ENCODE peak calls at places on chromosomes 4 and X, in six cellular contexts. U, F, T, Q, D and I are unnamed samples. For H3K9me2, the result is how much of the 10 kb centered on the place peaks cover.

GRCh38 chr4:118973295-118973694 is 84.6 kb downstream of the SYNPO2 start:
- DNase-seq in T (no peak), F (no peak), Q (no peak), U (peak), D (no peak), I (no peak)

GRCh38 chrX:110748256-110748811 is 47.3 kb downstream of the CHRDL1 start:
- DNase-seq in D (no peak), F (no peak), U (no peak), Q (no peak), T (no peak), I (peak)

GRCh38 chr4:25065451-25065850 is 34.7 kb upstream of the LGI2 start:
- DNase-seq in D (no peak), T (no peak), U (no peak), Q (no peak), F (no peak), I (no peak)

GRCh38 chrX:93695981-93696380 is 22.0 kb downstream of the FAM133A start:
- DNase-seq in D (no peak), T (no peak), F (no peak), Q (no peak), U (no peak), I (no peak)

GRCh38 chrX:105821471-105822081 is 763 bp upstream of the NRK start:
- DNase-seq in D (no peak), Q (no peak), T (no peak), F (no peak), U (peak), I (no peak)

GRCh38 chr4:78058591-78059523 is 1.7 kb downstream of the FRAS1 start:
- DNase-seq in T (peak), F (peak), U (peak), D (no peak), Q (no peak), I (no peak)

GRCh38 chr4:150367326-150367725 is 214.6 kb upstream of the MAB21L2 start:
- DNase-seq in D (no peak), T (no peak), F (no peak), Q (no peak), U (no peak), I (no peak)

GRCh38 chr4:98838977-98839618 is 89.8 kb downstream of the EIF4E start:
- DNase-seq in F (no peak), D (no peak), Q (peak), U (peak), T (peak), I (no peak)

DNA sequence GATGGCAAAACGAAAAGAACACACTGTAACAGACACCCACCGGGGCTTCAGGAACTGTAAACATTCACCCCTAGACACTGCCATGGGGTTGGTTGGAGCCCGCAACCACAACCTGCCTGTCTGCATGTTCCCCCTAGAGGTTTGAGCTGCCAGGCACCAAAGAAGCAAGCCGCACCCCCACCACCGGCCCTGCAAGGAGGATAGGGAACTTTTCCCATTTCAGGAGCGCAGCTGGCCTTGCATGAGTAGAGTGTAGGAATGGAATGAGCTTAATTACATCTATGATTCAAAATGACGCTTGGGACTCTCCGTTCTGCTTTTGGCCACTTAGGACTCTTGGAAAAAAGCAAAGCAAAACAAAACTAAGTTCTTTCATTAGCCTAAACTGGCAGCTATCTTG is 243.6 kb upstream of the CTSO start:
- DNase-seq in T (no peak), U (no peak), F (no peak), Q (no peak), D (no peak), I (no peak)
- H2AFZ ChIP-seq in T (no peak), U (no peak), F (no peak), Q (no peak), D (no peak), I (no peak)

GRCh38 chr4:3235581-3235980 is 13.4 kb upstream of the MSANTD1 start:
- DNase-seq in U (no peak), F (no peak), Q (no peak), T (no peak), D (no peak), I (no peak)

GRCh38 chr4:3236326-3236878 is 12.6 kb upstream of the MSANTD1 start:
- DNase-seq in F (no peak), D (no peak), T (no peak), U (no peak), Q (no peak), I (no peak)

GRCh38 chr4:3237711-3238560 is 11.0 kb upstream of the MSANTD1 start:
- DNase-seq in U (no peak), F (no peak), T (no peak), Q (no peak), D (no peak), I (no peak)

GRCh38 chr4:3238721-3239120 is 10.2 kb upstream of the MSANTD1 start:
- DNase-seq in F (no peak), T (no peak), D (no peak), U (no peak), Q (no peak), I (no peak)

DNA sequence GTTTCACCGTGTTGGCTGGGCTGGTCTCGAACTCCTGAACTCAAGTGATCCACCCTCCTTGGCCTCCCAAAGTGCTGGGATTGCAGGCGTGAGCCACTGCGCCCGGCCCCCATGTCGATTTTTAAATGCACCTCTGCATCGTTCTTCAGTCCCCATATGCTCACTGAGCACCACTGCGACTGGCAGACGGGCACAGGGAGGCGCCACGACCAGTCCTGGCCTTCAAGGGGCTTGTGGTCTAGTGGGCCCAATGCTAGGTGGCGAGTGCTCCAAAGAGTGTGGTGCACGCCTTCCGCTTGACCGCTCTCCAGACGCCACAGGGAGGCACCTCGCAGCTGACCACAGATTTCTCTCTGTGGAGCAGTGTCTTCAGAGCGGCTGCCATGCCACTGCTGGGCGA is 11.7 kb upstream of the MSANTD1 start:
- DNase-seq in Q (no peak), U (no peak), D (no peak), F (no peak), T (no peak), I (no peak)
- H3K9me2 ChIP-seq in Q (under half), U (under half), D (under half), F (under half), T (under half), I (under half)

GRCh38 chr4:100106982-100107381 is 83.3 kb downstream of the DDIT4L start:
- DNase-seq in U (no peak), D (no peak), Q (no peak), T (no peak), F (peak), I (no peak)
- H2AFZ ChIP-seq in U (no peak), D (no peak), Q (no peak), T (no peak), F (no peak), I (no peak)

GRCh38 chrX:12548341-12548740 is 242.9 kb upstream of the PRPS2 start:
- DNase-seq in F (no peak), D (no peak), Q (no peak), U (no peak), T (no peak), I (no peak)
- H3K9me2 ChIP-seq in F (under half), D (under half), Q (under half), U (under half), T (under half), I (under half)

GRCh38 chr4:1590244-1590643 is 93.9 kb downstream of the FAM53A start:
- DNase-seq in D (no peak), T (no peak), F (no peak), Q (no peak), U (no peak), I (no peak)
- H2AFZ ChIP-seq in D (no peak), T (no peak), F (no peak), Q (no peak), U (no peak), I (no peak)

DNA sequence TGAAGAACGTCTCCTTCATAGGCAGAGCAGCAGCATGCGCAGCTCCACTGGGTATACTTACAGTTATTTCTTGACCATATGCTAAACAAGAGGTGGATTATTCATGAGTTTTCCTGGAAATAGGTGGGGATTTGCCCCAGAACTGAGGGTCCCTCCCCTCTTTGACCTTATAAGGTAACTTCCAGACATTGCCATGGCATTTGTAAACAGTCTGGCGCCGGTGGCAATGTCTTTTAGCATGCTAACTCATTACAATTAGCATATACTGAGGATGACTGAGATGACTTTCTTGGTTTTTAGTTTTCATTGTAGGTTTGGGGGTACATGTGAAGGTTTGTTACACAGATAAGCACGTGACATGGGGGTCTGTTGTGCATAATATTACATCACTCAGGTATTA is 97.3 kb downstream of the MTNR1A start:
- DNase-seq in Q (no peak), D (no peak), U (no peak), F (no peak), T (no peak), I (no peak)
- H3K9me2 ChIP-seq in Q (under half), D (under half), U (under half), F (under half), T (under half), I (under half)

DNA sequence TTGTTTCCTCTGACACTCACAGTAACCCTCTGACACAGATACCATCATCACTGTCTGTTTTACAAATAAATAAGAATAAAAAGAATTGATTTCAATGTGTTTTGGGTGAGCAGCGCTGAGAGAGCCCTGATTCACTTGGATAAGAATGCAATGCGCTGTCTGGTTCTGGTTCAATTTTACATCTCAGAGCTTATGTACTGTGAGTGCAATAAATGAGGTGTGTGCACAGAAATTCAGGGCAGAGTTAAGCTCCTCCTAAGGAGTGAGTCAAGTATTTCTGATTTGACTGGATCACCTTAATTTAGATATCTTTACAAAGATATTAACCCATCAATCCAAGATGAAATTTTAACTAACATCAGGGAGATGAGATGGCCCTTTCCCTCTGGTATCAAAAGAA is 11.2 kb downstream of the FAM9C start:
- DNase-seq in T (no peak), U (no peak), D (no peak), Q (no peak), F (no peak), I (no peak)
- H2AFZ ChIP-seq in T (no peak), U (no peak), D (no peak), Q (no peak), F (no peak), I (no peak)

GRCh38 chrX:38970074-38970473 is 168.8 kb downstream of the MID1IP1 start:
- DNase-seq in F (no peak), T (no peak), U (no peak), Q (no peak), D (no peak), I (no peak)
- H3K9me2 ChIP-seq in F (under half), T (under half), U (under half), Q (under half), D (under half), I (under half)

DNA sequence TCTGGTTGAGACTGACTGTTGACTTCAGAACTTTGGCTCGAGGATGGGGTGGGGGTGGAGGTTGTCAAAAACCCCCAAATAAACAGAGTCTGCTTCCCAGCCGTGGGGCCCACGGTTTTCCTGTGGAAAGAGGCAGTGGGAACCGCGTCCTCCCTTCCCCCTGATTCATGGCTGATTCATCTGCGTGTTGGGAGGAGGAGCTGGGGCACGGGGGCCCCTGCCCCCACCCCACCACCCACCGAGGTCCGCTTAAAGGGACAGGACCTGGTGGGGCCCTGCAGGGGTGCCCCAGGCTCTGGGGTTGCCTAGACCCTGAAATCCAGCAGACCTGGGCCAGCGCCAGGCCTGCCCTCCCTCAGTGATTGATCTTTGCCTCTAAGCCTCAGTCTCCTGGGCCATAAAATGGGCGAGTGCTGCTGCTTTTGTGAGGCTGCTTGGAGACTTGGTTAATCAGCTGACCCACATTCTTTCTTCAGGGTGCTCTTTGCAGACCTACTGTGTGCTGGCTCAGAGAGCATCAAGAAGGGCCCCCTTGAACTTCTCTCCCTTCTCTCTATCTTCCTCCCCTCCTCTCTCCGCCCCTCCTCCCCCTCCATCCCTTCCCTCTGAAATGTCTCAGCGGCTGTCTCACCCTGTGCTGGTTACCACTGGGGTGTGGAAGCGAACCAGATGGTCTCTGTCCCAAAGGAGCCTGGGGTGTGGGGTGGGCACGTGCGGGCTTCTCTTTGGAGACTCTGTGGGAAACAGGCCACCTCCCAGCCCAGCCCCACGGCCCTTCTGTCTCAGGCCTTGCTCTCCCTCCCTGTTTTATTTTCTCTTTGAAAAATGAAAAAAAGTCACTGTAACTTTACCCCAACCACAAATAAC is 9.1 kb downstream of the HTRA3 start:
- DNase-seq in F (no peak), D (no peak), Q (no peak), U (peak), T (peak), I (no peak)
- H2AFZ ChIP-seq in F (no peak), D (no peak), Q (no peak), U (peak), T (peak), I (no peak)